ENCODE peak calls at places on chromosomes 3 and 15, in six cellular contexts. One of them, this sample, is unnamed.
A peak's percentile ranks its signal among the peaks of the same experiment; 100 is the strongest.

GRCh38 chr3:9970020-9970652 is 16.5 kb downstream of the EMC3 start:
- DNase-seq in endothelial cell: no peak
- DNase-seq in stimulated activated CD4-positive, alpha-beta T cell treated with anti-CD3 and anti-CD28 coated beads, Interleukin-1b, Interleukin-23, amount 100 ng/mL, for 48 hours: no peak
- DNase-seq in neuronal stem cell: no peak
- DNase-seq in putamen: no peak
- DNase-seq in mucosa of gallbladder: no peak
- DNase-seq in this sample: no peak

GRCh38 chr3:16067837-16068471 is 106.5 kb upstream of the GALNT15 start:
- DNase-seq in endothelial cell: no peak
- DNase-seq in stimulated activated CD4-positive, alpha-beta T cell treated with anti-CD3 and anti-CD28 coated beads, Interleukin-1b, Interleukin-23, amount 100 ng/mL, for 48 hours: no peak
- DNase-seq in neuronal stem cell: no peak
- DNase-seq in putamen: no peak
- DNase-seq in mucosa of gallbladder: no peak
- DNase-seq in this sample: no peak

GRCh38 chr15:93072011-93072410 is 17.0 kb downstream of the RGMA start:
- DNase-seq in endothelial cell: no peak
- DNase-seq in stimulated activated CD4-positive, alpha-beta T cell treated with anti-CD3 and anti-CD28 coated beads, Interleukin-1b, Interleukin-23, amount 100 ng/mL, for 48 hours: no peak
- DNase-seq in neuronal stem cell: no peak
- DNase-seq in putamen: no peak
- DNase-seq in mucosa of gallbladder: no peak
- DNase-seq in this sample: no peak

GRCh38 chr3:109187390-109187789 is 50.9 kb downstream of the C3orf85 start:
- DNase-seq in endothelial cell: no peak
- DNase-seq in stimulated activated CD4-positive, alpha-beta T cell treated with anti-CD3 and anti-CD28 coated beads, Interleukin-1b, Interleukin-23, amount 100 ng/mL, for 48 hours: no peak
- DNase-seq in neuronal stem cell: no peak
- DNase-seq in putamen: no peak
- DNase-seq in mucosa of gallbladder: no peak
- DNase-seq in this sample: no peak

GRCh38 chr15:71465109-71465508 is 345.2 kb upstream of the NR2E3 start:
- DNase-seq in endothelial cell: no peak
- DNase-seq in stimulated activated CD4-positive, alpha-beta T cell treated with anti-CD3 and anti-CD28 coated beads, Interleukin-1b, Interleukin-23, amount 100 ng/mL, for 48 hours: no peak
- DNase-seq in neuronal stem cell: no peak
- DNase-seq in putamen: peak; percentile 47
- DNase-seq in mucosa of gallbladder: no peak
- DNase-seq in this sample: no peak

GRCh38 chr3:46538803-46539442 is 27.2 kb downstream of the LRRC2 start:
- DNase-seq in endothelial cell: peak; percentile 33
- DNase-seq in stimulated activated CD4-positive, alpha-beta T cell treated with anti-CD3 and anti-CD28 coated beads, Interleukin-1b, Interleukin-23, amount 100 ng/mL, for 48 hours: peak; percentile 76
- DNase-seq in neuronal stem cell: no peak
- DNase-seq in putamen: peak; percentile 33
- DNase-seq in mucosa of gallbladder: peak; percentile 46
- DNase-seq in this sample: peak; percentile 85

GRCh38 chr3:53346922-53347260 is 452 bp downstream of the DCP1A start:
- DNase-seq in endothelial cell: no peak
- DNase-seq in stimulated activated CD4-positive, alpha-beta T cell treated with anti-CD3 and anti-CD28 coated beads, Interleukin-1b, Interleukin-23, amount 100 ng/mL, for 48 hours: no peak
- DNase-seq in neuronal stem cell: no peak
- DNase-seq in putamen: no peak
- DNase-seq in mucosa of gallbladder: no peak
- DNase-seq in this sample: no peak

GRCh38 chr15:51917493-51917892 is 54.1 kb downstream of the LEO1 start:
- DNase-seq in endothelial cell: peak; percentile 17
- DNase-seq in stimulated activated CD4-positive, alpha-beta T cell treated with anti-CD3 and anti-CD28 coated beads, Interleukin-1b, Interleukin-23, amount 100 ng/mL, for 48 hours: no peak
- DNase-seq in neuronal stem cell: no peak
- DNase-seq in putamen: no peak
- DNase-seq in mucosa of gallbladder: no peak
- DNase-seq in this sample: no peak

GRCh38 chr3:169913270-169913780 is 2.0 kb downstream of the SAMD7 start:
- DNase-seq in endothelial cell: no peak
- DNase-seq in stimulated activated CD4-positive, alpha-beta T cell treated with anti-CD3 and anti-CD28 coated beads, Interleukin-1b, Interleukin-23, amount 100 ng/mL, for 48 hours: no peak
- DNase-seq in neuronal stem cell: no peak
- DNase-seq in putamen: no peak
- DNase-seq in mucosa of gallbladder: no peak
- DNase-seq in this sample: no peak